ENCODE peak calls at places on chromosomes 1 and 21, in five cellular contexts. F is spleen, N is right lobe of liver, X is DND-41, P is K562. V is an unnamed sample. For H3K27me3, the result is how much of the 10 kb centered on the place peaks cover.

GRCh38 chr21:42125571-42126544 is 54.7 kb downstream of the UMODL1 start:
- DNase-seq in F (peak), N (no peak), X (peak), P (peak), V (no peak)

GRCh38 chr1:246355421-246356230 is 151.5 kb downstream of the SMYD3 start:
- DNase-seq in F (no peak), N (no peak), P (no peak), X (no peak), V (no peak)

GRCh38 chr1:192550922-192551534 is 24.5 kb upstream of the RGS1 start:
- DNase-seq in X (peak), N (no peak), F (no peak), P (no peak), V (no peak)

GRCh38 chr1:24695202-24695974 is 49.9 kb upstream of the CLIC4 start:
- DNase-seq in P (peak), X (no peak), N (no peak), F (peak), V (peak)

GRCh38 chr1:9338354-9339250 is 45.9 kb downstream of the SPSB1 start:
- DNase-seq in N (no peak), X (no peak), F (no peak), P (no peak), V (peak)

GRCh38 chr1:67390041-67390887 is 39.9 kb downstream of the SERBP1 start:
- DNase-seq in X (no peak), P (no peak), F (no peak), N (no peak), V (no peak)

GRCh38 chr1:231170875-231171274 is 9.0 kb downstream of the TRIM67 start:
- DNase-seq in P (peak), N (no peak), F (no peak), X (no peak), V (no peak)

GRCh38 chr1:226181996-226182714 is 4.4 kb downstream of the ACBD3 start:
- DNase-seq in N (peak), P (peak), F (no peak), X (no peak), V (peak)

GRCh38 chr1:162680419-162681126 is 48.3 kb downstream of the DDR2 start:
- DNase-seq in F (no peak), X (no peak), N (no peak), P (no peak), V (no peak)

GRCh38 chr1:187685338-187685737 is 856.6 kb downstream of the PLA2G4A start:
- DNase-seq in P (no peak), F (no peak), X (no peak), N (no peak), V (no peak)

GRCh38 chr1:116667577-116668105 is at the start of gene IGSF3:
- DNase-seq in X (peak), F (peak), N (peak), P (peak), V (peak)

GRCh38 chr1:153661111-153661708 is 2.7 kb downstream of the SNAPIN start:
- DNase-seq in F (no peak), X (no peak), N (no peak), P (no peak), V (no peak)

GRCh38 chr1:89065077-89065868 is at the start of gene GBP1:
- DNase-seq in F (no peak), X (peak), N (no peak), P (no peak), V (no peak)

GRCh38 chr1:223712184-223712855 is at the start of gene CAPN2:
- DNase-seq in F (peak), X (no peak), P (peak), N (peak), V (peak)

GRCh38 chr21:38306833-38307232 is 50.0 kb downstream of the KCNJ15 start:
- DNase-seq in P (no peak), F (no peak), X (no peak), N (no peak), V (no peak)

GRCh38 chr1:57963545-57963944 is 539.7 kb upstream of the DAB1 start:
- DNase-seq in N (no peak), X (no peak), P (no peak), F (no peak), V (no peak)

GRCh38 chr1:9267827-9268581 is 24.7 kb upstream of the SPSB1 start:
- DNase-seq in F (peak), X (no peak), N (no peak), P (no peak), V (no peak)

GRCh38 chr21:43282358-43283120 is 113.7 kb downstream of the CRYAA start:
- DNase-seq in P (no peak), X (no peak), N (no peak), F (peak), V (peak)

GRCh38 chr1:227152525-227152924 is 165.8 kb downstream of the CDC42BPA start:
- DNase-seq in N (no peak), F (no peak), X (no peak), P (no peak), V (no peak)

GRCh38 chr1:160541622-160542302 is 18.7 kb upstream of the SLAMF6 start:
- DNase-seq in P (no peak), F (no peak), X (no peak), N (no peak), V (no peak)

GRCh38 chr21:39109596-39110210 is 73.5 kb downstream of the PSMG1 start:
- DNase-seq in N (no peak), P (no peak), X (no peak), F (no peak), V (no peak)

GRCh38 chr21:44444286-44444931 is 10.9 kb upstream of the LRRC3 start:
- DNase-seq in F (peak), X (no peak), P (peak), N (peak), V (peak)

GRCh38 chr1:39692152-39693064 is 1.2 kb upstream of the HPCAL4 start:
- DNase-seq in P (no peak), N (no peak), X (no peak), F (no peak), V (peak)

GRCh38 chr1:23116216-23116836 is 52.3 kb downstream of the LUZP1 start:
- DNase-seq in X (no peak), F (no peak), N (no peak), P (no peak), V (no peak)

GRCh38 chr1:227449051-227449450 is 114.3 kb upstream of the ZNF678 start:
- DNase-seq in X (peak), N (no peak), F (no peak), P (peak), V (no peak)

GRCh38 chr1:50993645-50994044 is 23.6 kb downstream of the CDKN2C start:
- DNase-seq in F (no peak), P (no peak), X (no peak), N (no peak), V (no peak)

GRCh38 chr1:235124111-235124510 is 4.5 kb downstream of the TOMM20 start:
- DNase-seq in X (no peak), P (no peak), F (no peak), N (no peak), V (no peak)

GRCh38 chr1:76254165-76255043 is 179.9 kb downstream of the ST6GALNAC3 start:
- DNase-seq in P (no peak), X (no peak), N (no peak), F (no peak), V (no peak)

GRCh38 chr1:23371987-23372386 is 2.4 kb upstream of the ZNF436 start:
- DNase-seq in X (no peak), N (no peak), F (no peak), P (no peak), V (no peak)

GRCh38 chr1:101147381-101147780 is 89.4 kb upstream of the S1PR1 start:
- DNase-seq in F (no peak), P (no peak), N (no peak), X (no peak), V (no peak)

GRCh38 chr1:22949807-22950462 is 22.7 kb downstream of the LACTBL1 start:
- DNase-seq in X (no peak), N (no peak), F (no peak), P (no peak), V (no peak)

GRCh38 chr1:19762175-19762779 is 37.4 kb downstream of the TMCO4 start:
- DNase-seq in F (no peak), P (peak), X (peak), N (peak), V (no peak)

GRCh38 chr1:67987046-67987799 is 63.2 kb downstream of the DIRAS3 start:
- DNase-seq in F (no peak), N (no peak), P (no peak), X (no peak), V (no peak)

GRCh38 chr1:24379733-24380315 is 33.8 kb downstream of the STPG1 start:
- DNase-seq in X (no peak), P (no peak), F (no peak), N (no peak), V (no peak)

GRCh38 chr1:167317463-167317862 is 96.8 kb downstream of the POU2F1 start:
- DNase-seq in P (no peak), F (no peak), X (no peak), N (no peak), V (no peak)

GRCh38 chr1:99756598-99756997 is 9.8 kb downstream of the FRRS1 start:
- DNase-seq in N (no peak), P (no peak), X (no peak), F (no peak), V (no peak)

DNA sequence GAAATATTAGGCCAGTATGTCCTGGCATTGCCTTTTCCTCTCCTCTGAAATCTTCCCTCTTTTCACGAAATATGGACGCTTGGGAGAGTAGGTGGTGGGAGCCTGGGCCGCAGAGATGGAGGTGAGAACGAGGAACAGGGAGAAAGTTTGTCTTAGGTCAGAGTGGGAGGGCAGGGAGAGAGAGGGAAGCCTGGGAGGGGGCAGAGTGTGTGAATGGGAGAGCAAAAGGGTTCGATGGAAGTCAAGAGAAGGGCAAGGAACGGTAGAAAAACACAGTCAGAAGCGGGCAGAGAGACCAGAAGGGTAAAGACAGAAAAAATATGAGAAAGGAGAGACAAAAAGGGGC is 1.2 kb downstream of the TRABD2B start:
- DNase-seq in P (no peak), N (no peak), F (no peak), X (no peak), V (no peak)
- H3K27me3 ChIP-seq in P (under half), N (under half), F (half or more), X (under half), V (under half)

DNA sequence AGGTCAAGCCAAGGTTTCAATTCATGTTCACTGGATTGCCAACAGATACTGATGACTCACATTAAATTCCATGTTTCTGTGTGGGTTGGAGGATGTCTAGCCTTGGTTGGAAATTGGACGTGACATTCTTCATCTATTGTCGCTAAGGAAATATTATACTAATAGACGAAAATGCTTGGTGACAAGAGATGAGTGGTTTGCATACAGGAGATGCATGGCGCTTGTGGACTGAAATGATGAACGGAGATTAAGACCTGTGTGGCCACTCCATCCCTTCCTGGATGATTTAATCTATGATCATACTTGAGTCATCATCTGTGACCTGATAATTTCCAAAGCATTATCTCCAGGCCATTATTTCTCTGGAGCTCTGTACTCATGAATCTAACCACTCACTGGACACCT is 97.0 kb upstream of the CD34 start:
- DNase-seq in P (no peak), X (no peak), N (no peak), F (no peak), V (no peak)
- H3K4me3 ChIP-seq in P (no peak), X (no peak), N (no peak), F (no peak), V (no peak)

DNA sequence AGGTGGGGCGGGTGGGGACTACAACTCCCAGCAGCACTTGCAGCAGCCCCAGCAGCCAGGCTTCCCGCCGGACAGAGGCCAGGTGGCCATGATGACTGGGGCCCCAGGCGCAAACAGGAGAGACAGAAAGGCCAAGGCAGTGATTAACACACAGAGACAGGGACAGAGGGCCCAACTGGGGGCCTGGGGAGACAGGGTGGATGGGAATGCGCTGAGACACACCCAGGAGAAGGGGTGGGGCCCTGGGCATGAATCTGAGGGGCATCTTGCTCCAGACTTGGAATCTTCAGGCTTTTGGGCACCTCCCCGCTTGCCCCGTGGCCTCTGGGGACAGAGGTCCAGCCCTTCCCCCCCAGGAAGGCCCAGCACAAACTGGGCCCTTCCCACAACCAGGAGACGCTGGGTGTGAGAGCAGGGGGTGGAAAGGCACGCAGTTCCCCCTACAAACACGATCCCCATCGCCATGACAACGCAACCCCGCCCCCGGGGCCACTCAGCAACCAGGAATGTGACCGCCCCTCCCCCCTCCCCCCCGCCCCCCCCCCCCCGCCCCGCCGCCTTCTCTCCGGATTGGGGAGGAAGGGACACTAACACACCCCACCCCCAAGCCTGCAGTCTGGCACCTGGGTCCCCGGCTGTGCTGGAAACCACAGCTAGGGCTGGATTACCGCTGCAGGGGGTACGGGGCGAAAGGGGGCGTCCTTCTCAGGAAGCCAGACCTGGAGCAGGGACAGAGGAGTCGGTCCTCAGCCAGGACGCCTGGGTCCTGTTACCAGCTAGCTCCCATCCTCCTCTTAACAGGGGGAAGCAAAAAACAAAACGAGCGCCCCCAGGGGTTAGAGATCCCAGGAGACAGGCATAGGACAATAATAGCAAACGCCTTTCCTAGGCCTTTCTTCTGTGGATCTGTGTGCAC is 4.5 kb downstream of the HDGF start:
- DNase-seq in X (peak), P (peak), N (peak), F (peak), V (peak)
- TF ChIP-seq CTCF in X (no peak), P (peak), N (no peak), F (no peak), V (no peak)

GRCh38 chr1:7089485-7089884 is 304.2 kb downstream of the CAMTA1 start:
- DNase-seq in N (no peak), X (no peak), P (no peak), F (no peak), V (no peak)
- H3K27me3 ChIP-seq in N (under half), X (under half), P (under half), F (under half), V (under half)

GRCh38 chr1:170075186-170075585 is 691 bp upstream of the KIFAP3 start:
- DNase-seq in F (no peak), P (no peak), X (peak), N (no peak), V (no peak)
- H3K4me3 ChIP-seq in F (peak), P (peak), X (peak), N (peak), V (peak)

GRCh38 chr1:102185260-102185659 is 188.5 kb upstream of the OLFM3 start:
- DNase-seq in N (no peak), F (no peak), X (no peak), P (no peak), V (no peak)
- TF ChIP-seq CTCF in N (no peak), F (no peak), X (no peak), P (no peak), V (no peak)

DNA sequence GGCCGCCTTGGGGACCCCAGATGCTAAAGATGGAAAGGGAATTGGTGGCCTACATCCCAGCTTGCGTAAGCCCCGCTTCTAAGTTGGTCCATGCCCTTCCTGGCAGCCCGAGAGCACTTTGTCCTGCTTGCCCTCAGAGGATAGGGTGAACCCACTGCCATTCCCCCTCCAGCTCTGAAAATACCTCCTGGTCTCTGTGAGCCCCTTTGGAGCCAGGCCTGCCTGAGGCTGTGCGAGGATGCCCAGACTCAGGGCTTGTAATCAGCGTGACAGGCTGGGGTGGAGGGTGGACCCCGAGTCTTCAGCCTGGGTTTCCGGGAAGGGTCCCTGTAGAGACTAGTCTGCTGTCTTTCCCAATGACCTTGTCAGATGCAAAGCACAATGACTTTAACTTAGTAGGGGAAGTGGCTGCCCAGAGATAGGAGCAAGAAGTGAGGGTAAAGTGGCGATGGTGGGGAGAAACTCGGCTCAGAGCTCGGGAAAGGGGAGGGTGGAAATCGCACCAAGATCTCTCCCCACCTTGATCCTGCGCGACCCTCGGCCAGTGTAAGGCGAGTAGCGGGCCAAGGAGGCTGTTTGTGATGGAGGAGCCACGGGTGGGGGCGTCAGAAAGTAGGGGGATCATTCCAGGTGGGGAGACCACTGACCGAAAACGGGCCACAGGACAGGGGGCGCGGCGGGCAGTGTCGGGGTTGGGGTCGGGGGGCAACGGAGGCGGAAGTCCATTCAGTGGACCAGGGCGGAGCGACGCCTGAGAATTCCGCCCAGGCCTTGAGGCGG is 2.7 kb upstream of the HES3 start:
- DNase-seq in X (no peak), F (no peak), N (no peak), P (no peak), V (no peak)
- H3K27me3 ChIP-seq in X (under half), F (half or more), N (under half), P (under half), V (half or more)

GRCh38 chr1:210288106-210288505 is 40.6 kb upstream of the HHAT start:
- DNase-seq in P (no peak), X (no peak), F (no peak), N (no peak), V (no peak)

GRCh38 chr1:210292276-210292851 is 36.3 kb upstream of the HHAT start:
- DNase-seq in X (no peak), N (peak), F (peak), P (peak), V (peak)

GRCh38 chr1:210291088-210291487 is 37.6 kb upstream of the HHAT start:
- DNase-seq in X (no peak), P (no peak), F (no peak), N (no peak), V (no peak)

GRCh38 chr1:210291786-210292275 is 36.9 kb upstream of the HHAT start:
- DNase-seq in F (no peak), X (no peak), N (no peak), P (no peak), V (no peak)

DNA sequence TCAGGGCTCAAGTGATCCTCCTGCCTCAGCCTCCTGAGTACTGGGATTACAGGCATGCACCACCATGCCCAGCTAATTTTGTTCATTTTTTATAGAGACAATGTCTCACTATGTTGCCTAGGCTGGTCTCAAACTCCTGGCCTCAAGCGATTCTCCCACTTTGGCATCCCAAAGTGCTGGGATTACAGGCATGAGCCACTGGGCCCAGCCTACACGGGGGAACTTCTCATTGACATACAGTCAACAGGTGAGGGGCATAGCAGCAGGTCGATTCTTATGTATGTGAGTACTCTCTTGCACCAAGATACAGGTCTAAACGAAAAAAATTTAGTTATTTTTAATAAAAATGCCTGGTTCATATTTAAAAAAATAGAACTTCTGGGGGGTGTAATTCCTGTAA is 39.5 kb upstream of the HHAT start:
- DNase-seq in F (no peak), X (no peak), N (no peak), P (no peak), V (no peak)
- H3K4me3 ChIP-seq in F (no peak), X (no peak), N (no peak), P (no peak), V (no peak)

DNA sequence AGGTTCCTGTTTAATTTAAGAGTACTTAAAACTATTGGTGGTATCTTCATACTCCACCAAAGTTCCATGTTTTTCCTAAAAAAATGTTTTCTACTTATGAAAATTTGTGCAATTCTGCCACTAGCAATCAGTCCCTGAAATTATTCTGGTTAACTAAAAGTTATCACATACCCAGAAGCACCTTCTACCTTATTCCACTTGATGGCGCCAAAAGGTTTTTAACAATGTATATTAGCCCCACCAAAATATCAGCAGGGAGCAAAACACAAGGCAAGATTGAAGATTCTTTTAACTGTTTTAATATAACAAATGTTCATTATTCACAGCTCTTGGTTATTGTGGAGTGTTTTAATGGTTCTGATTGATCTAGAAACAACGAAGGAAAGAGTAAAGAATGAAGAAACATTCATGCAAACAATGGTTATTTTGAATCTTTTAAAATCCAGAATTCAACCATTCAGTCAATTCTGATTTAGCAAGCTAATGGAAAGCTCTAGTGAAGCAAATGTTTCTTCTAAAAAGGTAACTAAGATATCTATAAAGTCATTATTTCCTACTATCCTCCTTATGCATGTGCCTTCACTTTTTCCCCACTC is 67.2 kb downstream of the TTLL7 start:
- DNase-seq in F (no peak), P (peak), X (peak), N (no peak), V (no peak)
- TF ChIP-seq CTCF in F (peak), P (peak), X (peak), N (peak), V (peak)